ENCODE peak calls at places on chromosomes 5 and 9, in eight cellular contexts. L is DND-41, O is endothelial cell, V is Calu3, C is fibroblast of the aortic adventitia, T is heart left ventricle, S is GM12865, N is astrocyte of the spinal cord. D is an unnamed sample.

GRCh38 chr9:4464911-4465513 is 25.3 kb upstream of the SLC1A1 start:
- DNase-seq in L (no peak), O (no peak), V (no peak), C (no peak), T (no peak), S (peak), N (no peak), D (peak)

GRCh38 chr9:92947268-92948031 is at the start of gene FGD3:
- DNase-seq in L (peak), O (peak), V (peak), C (no peak), T (peak), S (no peak), N (no peak), D (no peak)

GRCh38 chr9:135773094-135773493 is 71.1 kb downstream of the KCNT1 start:
- DNase-seq in L (no peak), O (no peak), V (no peak), C (no peak), T (no peak), S (no peak), N (no peak), D (no peak)

GRCh38 chr5:170844651-170845050 is 17.2 kb upstream of the RANBP17 start:
- DNase-seq in L (no peak), O (no peak), V (no peak), C (no peak), T (no peak), S (no peak), N (no peak), D (no peak)

GRCh38 chr5:167952278-167952990 is 339.0 kb upstream of the WWC1 start:
- DNase-seq in L (no peak), O (no peak), V (peak), C (no peak), T (peak), S (no peak), N (no peak), D (no peak)

GRCh38 chr5:60540855-60541805 is 158.8 kb downstream of the DEPDC1B start:
- DNase-seq in L (no peak), O (no peak), V (no peak), C (peak), T (peak), S (peak), N (peak), D (peak)

GRCh38 chr5:32274548-32275420 is 38.0 kb downstream of the MTMR12 start:
- DNase-seq in L (no peak), O (peak), V (no peak), C (no peak), T (peak), S (no peak), N (peak), D (no peak)

GRCh38 chr9:133139246-133140173 is 18.5 kb upstream of the RALGDS start:
- DNase-seq in L (no peak), O (no peak), V (no peak), C (no peak), T (no peak), S (no peak), N (no peak), D (no peak)

GRCh38 chr5:158119852-158120708 is 261.1 kb upstream of the CLINT1 start:
- DNase-seq in L (peak), O (no peak), V (no peak), C (no peak), T (no peak), S (no peak), N (peak), D (no peak)

GRCh38 chr5:143002459-143003327 is 232.5 kb downstream of the ARHGAP26 start:
- DNase-seq in L (peak), O (no peak), V (peak), C (peak), T (peak), S (peak), N (peak), D (peak)

GRCh38 chr5:139251281-139251687 is 42.3 kb upstream of the MATR3 start:
- DNase-seq in L (peak), O (no peak), V (no peak), C (no peak), T (no peak), S (peak), N (no peak), D (peak)
- TF ChIP-seq CTCF in L (no peak), O (no peak), V (peak), C (peak), T (peak), S (peak), N (peak), D (peak)

GRCh38 chr9:22446950-22447606 is 454 bp downstream of the DMRTA1 start:
- DNase-seq in L (no peak), O (peak), V (peak), C (no peak), T (peak), S (peak), N (peak), D (peak)
- TF ChIP-seq CTCF in L (no peak), O (no peak), V (peak), C (peak), T (peak), S (no peak), N (peak), D (no peak)

GRCh38 chr5:171945476-171945875 is 61.0 kb downstream of the FBXW11 start:
- DNase-seq in L (no peak), O (no peak), V (no peak), C (no peak), T (no peak), S (no peak), N (no peak), D (no peak)

GRCh38 chr5:171945066-171945465 is 61.4 kb downstream of the FBXW11 start:
- DNase-seq in L (no peak), O (no peak), V (no peak), C (peak), T (no peak), S (no peak), N (no peak), D (no peak)

GRCh38 chr5:171951218-171951617 is 55.2 kb downstream of the FBXW11 start:
- DNase-seq in L (no peak), O (no peak), V (no peak), C (no peak), T (no peak), S (no peak), N (no peak), D (no peak)

GRCh38 chr5:171946382-171946781 is 60.1 kb downstream of the FBXW11 start:
- DNase-seq in L (no peak), O (no peak), V (no peak), C (no peak), T (no peak), S (no peak), N (no peak), D (no peak)
- TF ChIP-seq CTCF in L (no peak), O (no peak), V (no peak), C (no peak), T (no peak), S (no peak), N (no peak), D (no peak)

GRCh38 chr5:73365301-73365853 is 83.2 kb downstream of the FOXD1 start:
- DNase-seq in L (no peak), O (no peak), V (peak), C (peak), T (no peak), S (no peak), N (peak), D (no peak)

GRCh38 chr5:73367650-73368049 is 80.9 kb downstream of the FOXD1 start:
- DNase-seq in L (no peak), O (no peak), V (no peak), C (no peak), T (no peak), S (no peak), N (no peak), D (no peak)

GRCh38 chr5:73365990-73366667 is 82.4 kb downstream of the FOXD1 start:
- DNase-seq in L (no peak), O (no peak), V (no peak), C (no peak), T (no peak), S (no peak), N (peak), D (no peak)

GRCh38 chr5:73359395-73359794 is 89.2 kb downstream of the FOXD1 start:
- DNase-seq in L (no peak), O (no peak), V (no peak), C (no peak), T (no peak), S (no peak), N (no peak), D (no peak)

GRCh38 chr5:73363911-73364730 is 84.5 kb downstream of the FOXD1 start:
- DNase-seq in L (no peak), O (no peak), V (no peak), C (peak), T (no peak), S (no peak), N (peak), D (no peak)
- TF ChIP-seq CTCF in L (no peak), O (no peak), V (no peak), C (peak), T (no peak), S (no peak), N (peak), D (no peak)

DNA sequence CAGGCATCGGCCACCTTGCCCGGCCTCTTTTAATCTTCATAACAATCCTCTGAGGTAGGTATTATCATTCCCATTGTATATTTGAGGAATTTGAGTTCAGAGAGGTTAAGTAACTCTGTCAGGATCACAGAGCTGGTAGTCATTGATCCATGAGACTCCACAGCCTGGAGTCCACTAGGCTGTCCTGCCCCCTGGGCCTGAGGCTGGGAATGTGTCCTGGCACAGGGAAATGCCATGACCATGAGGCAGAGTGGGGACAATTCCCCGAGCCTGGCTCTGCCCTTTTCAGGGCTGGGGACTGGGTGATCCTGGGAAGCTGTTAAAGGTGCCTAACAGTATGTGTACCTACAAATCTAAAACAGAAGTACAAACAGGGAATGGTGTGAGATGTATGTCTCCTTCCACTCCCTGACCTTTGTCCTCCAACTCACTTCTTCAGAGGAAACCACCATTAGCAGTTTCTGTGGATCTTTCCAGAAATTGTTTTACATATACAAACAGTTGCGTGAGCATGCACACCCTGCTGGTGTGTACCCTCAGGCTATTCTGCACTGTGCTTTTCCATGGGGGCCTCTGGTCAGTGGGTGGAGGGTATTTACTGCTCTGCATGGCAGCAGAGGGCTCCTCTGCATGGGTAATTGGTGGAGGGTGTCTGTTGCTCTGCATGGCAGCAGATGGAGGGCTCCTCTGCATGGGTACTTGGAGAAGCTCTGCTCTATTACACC is 53.8 kb downstream of the NDST1 start:
- DNase-seq in L (no peak), O (no peak), V (no peak), C (no peak), T (no peak), S (no peak), N (no peak), D (no peak)
- TF ChIP-seq CTCF in L (no peak), O (no peak), V (no peak), C (no peak), T (no peak), S (no peak), N (no peak), D (no peak)

DNA sequence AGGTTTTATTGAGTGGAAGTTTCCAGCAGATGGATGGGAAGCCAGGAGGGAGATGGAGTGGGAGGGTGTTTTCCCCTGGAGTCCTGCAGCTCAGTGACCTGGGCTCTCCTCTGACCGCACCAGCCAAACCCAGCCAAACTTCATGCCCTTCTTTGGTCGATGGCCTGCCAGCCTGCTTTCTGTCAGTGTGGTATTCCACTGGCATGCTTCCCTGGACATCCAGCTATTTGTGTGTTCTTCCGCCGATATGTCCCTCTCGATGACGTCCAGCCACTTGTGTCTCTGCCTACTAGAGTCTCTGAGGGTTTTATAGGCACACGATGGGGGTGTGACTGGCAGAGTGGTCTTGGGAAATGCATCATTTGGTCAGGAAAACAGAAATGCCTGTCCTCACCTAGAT is 33.8 kb downstream of the GPBP1 start:
- DNase-seq in L (no peak), O (no peak), V (no peak), C (no peak), T (peak), S (no peak), N (no peak), D (no peak)
- TF ChIP-seq CTCF in L (no peak), O (no peak), V (no peak), C (no peak), T (no peak), S (no peak), N (no peak), D (no peak)

GRCh38 chr9:78242041-78242440 is 6.2 kb downstream of the CEP78 start:
- DNase-seq in L (no peak), O (no peak), V (no peak), C (no peak), T (no peak), S (no peak), N (no peak), D (no peak)

GRCh38 chr9:78235771-78236510 is at the start of gene CEP78:
- DNase-seq in L (peak), O (peak), V (peak), C (peak), T (peak), S (peak), N (peak), D (peak)

GRCh38 chr9:78236511-78236950 is 656 bp downstream of the CEP78 start:
- DNase-seq in L (no peak), O (no peak), V (no peak), C (no peak), T (no peak), S (peak), N (no peak), D (peak)

GRCh38 chr9:78238061-78239038 is 2.5 kb downstream of the CEP78 start:
- DNase-seq in L (no peak), O (no peak), V (no peak), C (no peak), T (no peak), S (no peak), N (no peak), D (no peak)

GRCh38 chr9:78239506-78239905 is 3.6 kb downstream of the CEP78 start:
- DNase-seq in L (no peak), O (no peak), V (no peak), C (no peak), T (no peak), S (no peak), N (no peak), D (no peak)
- TF ChIP-seq CTCF in L (no peak), O (no peak), V (no peak), C (peak), T (peak), S (no peak), N (peak), D (no peak)

DNA sequence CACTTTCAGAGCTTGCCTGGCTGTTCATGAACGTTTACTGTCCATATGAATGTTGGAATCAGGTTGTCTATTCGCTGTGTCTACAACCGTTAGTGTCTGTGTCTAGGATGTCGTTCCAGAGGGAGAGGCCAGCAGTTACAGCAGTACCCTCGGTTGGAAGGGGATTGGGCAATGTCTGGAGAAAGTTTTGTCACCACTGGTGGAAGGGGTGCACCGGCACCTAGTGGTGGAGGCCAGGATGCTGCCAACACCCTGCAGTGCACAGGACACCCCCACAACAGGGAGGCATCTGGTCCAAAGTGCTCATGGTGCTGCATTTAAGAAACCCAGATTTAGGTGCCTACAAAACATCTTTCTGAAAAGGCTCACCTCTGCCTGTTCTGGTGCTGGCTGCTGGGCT is 220.7 kb downstream of the FANCC start:
- DNase-seq in L (no peak), O (no peak), V (no peak), C (no peak), T (no peak), S (no peak), N (no peak), D (no peak)
- TF ChIP-seq CTCF in L (no peak), O (no peak), V (no peak), C (no peak), T (no peak), S (no peak), N (no peak), D (no peak)

DNA sequence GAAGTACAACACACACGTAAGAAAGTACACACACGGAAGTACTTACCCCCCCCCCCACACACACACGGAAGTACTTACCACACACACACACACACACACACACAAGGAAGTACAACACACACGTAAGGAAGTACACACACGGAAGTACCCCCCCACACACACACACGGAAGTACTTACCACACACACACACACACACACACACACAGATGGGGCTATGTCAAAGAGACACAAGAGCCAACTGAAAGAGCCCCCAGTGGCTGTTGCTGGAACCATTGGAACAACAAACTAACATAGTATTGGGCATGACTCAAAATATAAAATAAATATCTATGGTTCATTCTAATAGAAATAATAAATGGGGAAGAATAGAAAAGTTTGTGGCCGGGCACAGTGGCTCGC is 4.9 kb upstream of the MAPK9 start:
- DNase-seq in L (no peak), O (no peak), V (no peak), C (peak), T (no peak), S (peak), N (no peak), D (no peak)
- TF ChIP-seq CTCF in L (no peak), O (no peak), V (no peak), C (peak), T (no peak), S (no peak), N (peak), D (no peak)

GRCh38 chr9:37921546-37922300 is 17.8 kb upstream of the SLC25A51 start:
- DNase-seq in L (no peak), O (no peak), V (no peak), C (peak), T (no peak), S (no peak), N (peak), D (no peak)
- TF ChIP-seq CTCF in L (no peak), O (no peak), V (no peak), C (no peak), T (no peak), S (no peak), N (peak), D (no peak)